ENCODE peak calls at places on chromosome 17, in nine cellular contexts. Y, C, T, L, O, F, W, V and U are unnamed samples.

GRCh38 chr17:8643855-8644506 is 13.5 kb upstream of the MYH10 start:
- DNase-seq in Y (no peak), C (no peak), T (no peak), L (no peak), O (no peak), F (no peak), W (no peak), V (no peak), U (no peak)

GRCh38 chr17:74078363-74078762 is 125.1 kb upstream of the RPL38 start:
- DNase-seq in Y (no peak), C (no peak), T (no peak), L (no peak), O (no peak), F (no peak), W (no peak), V (no peak), U (no peak)

GRCh38 chr17:9512323-9513168 is 63.1 kb downstream of the STX8 start:
- DNase-seq in Y (peak), C (no peak), T (no peak), L (peak), O (no peak), F (peak), W (no peak), V (no peak), U (no peak)

GRCh38 chr17:7043544-7044268 is at the start of gene SLC16A11:
- DNase-seq in Y (no peak), C (no peak), T (peak), L (no peak), O (no peak), F (no peak), W (peak), V (no peak), U (no peak)

GRCh38 chr17:41190328-41190727 is 641 bp downstream of the KRTAP9-1 start:
- DNase-seq in Y (no peak), C (no peak), T (no peak), L (no peak), O (no peak), F (no peak), W (no peak), V (no peak), U (no peak)

GRCh38 chr17:5902671-5903070 is 167.5 kb upstream of the WSCD1 start:
- DNase-seq in Y (no peak), C (no peak), T (no peak), L (no peak), O (no peak), F (no peak), W (no peak), V (no peak), U (no peak)

GRCh38 chr17:31374083-31374447 is 17.4 kb upstream of the RAB11FIP4 start:
- DNase-seq in Y (no peak), C (no peak), T (no peak), L (no peak), O (no peak), F (no peak), W (no peak), V (no peak), U (no peak)

GRCh38 chr17:2302740-2303277 is 776 bp downstream of the SMG6 start:
- DNase-seq in Y (no peak), C (no peak), T (no peak), L (no peak), O (no peak), F (peak), W (peak), V (no peak), U (no peak)

GRCh38 chr17:58386708-58387107 is 30.6 kb downstream of the RNF43 start:
- DNase-seq in Y (no peak), C (no peak), T (no peak), L (no peak), O (no peak), F (no peak), W (no peak), V (no peak), U (no peak)

GRCh38 chr17:78314683-78315354 is 45.1 kb downstream of the SOCS3 start:
- DNase-seq in Y (no peak), C (no peak), T (no peak), L (no peak), O (no peak), F (no peak), W (no peak), V (peak), U (no peak)

GRCh38 chr17:58756246-58757161 is 850 bp downstream of the PPM1E start:
- DNase-seq in Y (no peak), C (no peak), T (no peak), L (no peak), O (no peak), F (no peak), W (peak), V (no peak), U (no peak)

GRCh38 chr17:20965492-20965891 is 77.3 kb downstream of the USP22 start:
- DNase-seq in Y (no peak), C (no peak), T (no peak), L (no peak), O (no peak), F (no peak), W (no peak), V (no peak), U (no peak)

GRCh38 chr17:74374786-74375185 is 7.5 kb downstream of the GPR142 start:
- DNase-seq in Y (no peak), C (no peak), T (no peak), L (no peak), O (no peak), F (no peak), W (no peak), V (no peak), U (no peak)

GRCh38 chr17:82858376-82859126 is 18.7 kb upstream of the ZNF750 start:
- DNase-seq in Y (no peak), C (no peak), T (no peak), L (no peak), O (no peak), F (peak), W (no peak), V (no peak), U (peak)

GRCh38 chr17:72903522-72903921 is 189.0 kb downstream of the SLC39A11 start:
- DNase-seq in Y (no peak), C (no peak), T (no peak), L (no peak), O (no peak), F (no peak), W (no peak), V (no peak), U (no peak)

GRCh38 chr17:45019177-45019711 is 32.2 kb downstream of the DCAKD start:
- DNase-seq in Y (no peak), C (peak), T (peak), L (peak), O (peak), F (peak), W (peak), V (peak), U (peak)

GRCh38 chr17:8946071-8946470 is 19.4 kb downstream of the PIK3R5 start:
- DNase-seq in Y (no peak), C (no peak), T (no peak), L (no peak), O (no peak), F (no peak), W (no peak), V (no peak), U (no peak)

GRCh38 chr17:69445132-69445531 is 30.6 kb downstream of the MAP2K6 start:
- DNase-seq in Y (no peak), C (no peak), T (no peak), L (no peak), O (no peak), F (no peak), W (no peak), V (no peak), U (no peak)

DNA sequence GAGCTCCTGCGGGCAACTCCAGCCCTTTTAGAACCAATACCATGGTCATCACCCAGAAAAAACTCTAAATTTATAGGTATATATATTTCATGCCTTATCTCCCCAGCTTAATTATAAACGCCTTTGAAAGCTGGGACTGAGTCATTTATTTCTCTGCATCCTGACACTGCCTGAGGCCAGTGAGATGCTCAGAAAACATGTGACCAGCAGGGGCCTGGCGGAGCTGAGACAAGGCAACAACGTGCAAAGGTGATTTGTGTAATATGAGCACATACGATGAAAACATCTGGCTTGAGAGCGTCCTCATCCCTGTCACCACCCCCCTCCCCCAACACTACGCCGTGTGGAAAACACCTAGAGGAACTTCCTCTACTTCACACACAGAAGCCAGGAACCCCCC is 22.7 kb downstream of the NXN start:
- DNase-seq in Y (peak), C (no peak), T (no peak), L (no peak), O (no peak), F (peak), W (no peak), V (peak), U (peak)
- TF ChIP-seq CTCF in Y (peak), C (peak), T (no peak), L (no peak), O (no peak), F (no peak), W (no peak), V (no peak), U (no peak)

DNA sequence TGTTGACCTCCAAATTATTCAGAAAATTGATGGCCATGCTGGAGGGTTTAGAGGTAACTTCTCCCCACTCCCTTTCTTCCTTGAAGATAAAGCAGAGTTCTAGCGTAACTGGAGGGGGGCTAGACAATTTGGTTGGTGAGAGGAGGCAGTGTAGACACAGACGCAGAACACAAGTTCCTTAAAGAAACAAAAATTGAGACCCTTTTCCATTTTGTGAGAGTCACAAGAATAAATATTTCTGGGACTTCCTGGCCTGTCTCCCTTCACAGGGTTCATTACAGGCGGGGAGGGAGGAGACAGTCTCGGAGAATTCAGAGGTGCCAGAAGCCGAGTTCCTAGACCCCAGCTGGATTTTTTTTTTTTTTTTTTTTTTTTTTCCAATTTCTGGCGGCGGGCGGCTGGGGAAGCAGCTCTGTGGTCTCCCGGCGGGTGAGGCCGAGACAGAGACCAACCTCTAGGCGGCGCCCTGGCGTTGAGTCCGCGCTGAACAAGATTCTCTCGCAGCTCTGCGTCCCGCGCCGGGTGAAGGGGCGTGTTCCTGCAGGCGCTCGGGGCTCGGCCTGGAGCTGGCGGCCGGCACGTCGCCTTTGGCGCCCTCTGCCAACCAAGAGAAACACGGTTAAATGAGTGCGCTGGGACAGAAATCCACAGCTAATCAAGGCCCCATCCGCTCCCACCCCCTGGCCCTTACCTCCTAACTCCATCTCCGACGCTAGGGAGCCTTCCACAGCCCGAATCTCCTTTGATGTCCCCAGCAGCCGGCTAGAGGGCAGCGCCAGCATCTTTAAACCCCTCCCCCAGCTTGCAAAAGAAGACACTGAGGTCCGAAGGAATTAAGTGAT is 10.2 kb upstream of the HOXB9 start:
- DNase-seq in Y (peak), C (peak), T (peak), L (peak), O (no peak), F (peak), W (peak), V (peak), U (no peak)
- TF ChIP-seq CTCF in Y (peak), C (peak), T (no peak), L (peak), O (peak), F (peak), W (peak), V (peak), U (peak)

GRCh38 chr17:80836971-80837481 is 154.6 kb upstream of the CHMP6 start:
- DNase-seq in Y (no peak), C (no peak), T (no peak), L (no peak), O (no peak), F (no peak), W (no peak), V (no peak), U (no peak)
- TF ChIP-seq CTCF in Y (no peak), C (no peak), T (no peak), L (no peak), O (no peak), F (no peak), W (no peak), V (no peak), U (no peak)

GRCh38 chr17:62907961-62908360 is 58.1 kb upstream of the TANC2 start:
- DNase-seq in Y (no peak), C (no peak), T (no peak), L (no peak), O (peak), F (no peak), W (no peak), V (no peak), U (no peak)
- TF ChIP-seq CTCF in Y (no peak), C (no peak), T (no peak), L (no peak), O (no peak), F (no peak), W (no peak), V (no peak), U (no peak)

GRCh38 chr17:49198206-49198605 is 12.2 kb downstream of the GNGT2 start:
- DNase-seq in Y (no peak), C (no peak), T (no peak), L (no peak), O (no peak), F (no peak), W (no peak), V (no peak), U (no peak)
- TF ChIP-seq CTCF in Y (no peak), C (no peak), T (no peak), L (no peak), O (no peak), F (no peak), W (no peak), V (no peak), U (no peak)